ENCODE peak calls at places on chromosomes 4 and X, in six cellular contexts. Q, R, Z, I, L and Y are unnamed samples.

GRCh38 chr4:142913461-142914030 is 67.4 kb upstream of the INPP4B start:
- DNase-seq in I (no peak), L (no peak), R (no peak), Q (no peak), Z (no peak), Y (no peak)

GRCh38 chr4:99071159-99071558 is 17.4 kb downstream of the ADH5 start:
- DNase-seq in I (no peak), L (no peak), R (no peak), Q (no peak), Z (no peak), Y (no peak)

GRCh38 chr4:77917075-77917474 is 54.4 kb downstream of the MRPL1 start:
- DNase-seq in R (no peak), I (no peak), Q (no peak), Z (no peak), L (no peak), Y (no peak)

GRCh38 chr4:106201373-106201772 is 114.6 kb downstream of the TBCK start:
- DNase-seq in I (no peak), R (peak), L (peak), Z (no peak), Q (no peak), Y (peak)

GRCh38 chr4:138241281-138242075 is 671 bp downstream of the SLC7A11 start:
- DNase-seq in L (peak), R (no peak), Q (peak), I (no peak), Z (no peak), Y (no peak)

GRCh38 chr4:11525085-11525484 is 96.4 kb upstream of the HS3ST1 start:
- DNase-seq in Q (no peak), R (no peak), L (no peak), Z (no peak), I (no peak), Y (no peak)

GRCh38 chr4:5125326-5125725 is 74.0 kb downstream of the STK32B start:
- DNase-seq in I (no peak), R (no peak), L (no peak), Z (no peak), Q (no peak), Y (no peak)

GRCh38 chr4:176002007-176002623 is 63.5 kb upstream of the WDR17 start:
- DNase-seq in Z (peak), R (peak), Q (peak), I (no peak), L (peak), Y (no peak)

GRCh38 chrX:74931214-74931613 is 6.0 kb upstream of the NEXMIF start:
- DNase-seq in Z (no peak), L (peak), Q (no peak), R (peak), I (no peak), Y (no peak)

GRCh38 chr4:18736551-18736950 is 715.0 kb upstream of the LCORL start:
- DNase-seq in L (no peak), Z (no peak), I (no peak), Q (no peak), R (no peak), Y (no peak)

GRCh38 chrX:136259543-136259942 is 8.3 kb upstream of the MAP7D3 start:
- DNase-seq in L (no peak), R (no peak), I (peak), Z (no peak), Q (no peak), Y (no peak)

GRCh38 chr4:159191989-159192388 is 89.1 kb downstream of the RAPGEF2 start:
- DNase-seq in I (peak), L (peak), R (peak), Z (no peak), Q (no peak), Y (peak)

GRCh38 chr4:54400802-54401201 is 171.7 kb downstream of the PDGFRA start:
- DNase-seq in L (peak), I (peak), R (no peak), Z (no peak), Q (no peak), Y (peak)

GRCh38 chrX:136204571-136204970 is 46.6 kb downstream of the MAP7D3 start:
- DNase-seq in L (no peak), R (no peak), Z (no peak), I (no peak), Q (no peak), Y (no peak)

GRCh38 chr4:8649631-8650261 is 57.2 kb downstream of the CPZ start:
- DNase-seq in Q (peak), I (no peak), Z (no peak), L (no peak), R (no peak), Y (no peak)

GRCh38 chr4:118281611-118282442 is 71.0 kb downstream of the PRSS12 start:
- DNase-seq in R (peak), L (peak), I (no peak), Q (peak), Z (no peak), Y (peak)

GRCh38 chr4:166091914-166092510 is 219.0 kb downstream of the TLL1 start:
- DNase-seq in I (no peak), R (peak), Z (peak), L (peak), Q (no peak), Y (peak)

GRCh38 chr4:89929425-89930272 is 35.0 kb downstream of the MMRN1 start:
- DNase-seq in Q (no peak), I (no peak), L (no peak), Z (peak), R (no peak), Y (no peak)

GRCh38 chr4:6504900-6505496 is 32.6 kb upstream of the PPP2R2C start:
- DNase-seq in Q (no peak), I (no peak), Z (no peak), R (no peak), L (peak), Y (peak)

GRCh38 chr4:74547042-74547441 is 102.1 kb downstream of the AREG start:
- DNase-seq in L (no peak), Z (no peak), R (no peak), Q (no peak), I (no peak), Y (no peak)

GRCh38 chr4:144280688-144281087 is 140.2 kb upstream of the GYPA start:
- DNase-seq in Q (no peak), R (no peak), L (no peak), Z (no peak), I (no peak), Y (no peak)

GRCh38 chr4:77699731-77700210 is 94.2 kb downstream of the CXCL13 start:
- DNase-seq in Z (no peak), I (peak), Q (no peak), L (peak), R (peak), Y (peak)